ENCODE peak calls at places on chromosome 13, in six cellular contexts. One of them, this sample, is unnamed.
A peak's percentile ranks its signal among the peaks of the same experiment; 100 is the strongest.

GRCh38 chr13:113483504-113484287 is 6.8 kb downstream of the DCUN1D2 start:
- DNase-seq in right lobe of liver: no peak
- DNase-seq in hepatocyte: no peak
- DNase-seq in lower leg skin: no peak
- DNase-seq in cardiac fibroblast: no peak
- DNase-seq in PC-3: no peak
- DNase-seq in this sample: no peak

GRCh38 chr13:66933994-66934393 is 296.1 kb downstream of the PCDH9 start:
- DNase-seq in lower leg skin: no peak
- DNase-seq in hepatocyte: no peak
- DNase-seq in right lobe of liver: no peak
- DNase-seq in cardiac fibroblast: peak; percentile 93
- DNase-seq in PC-3: peak; percentile 89
- DNase-seq in this sample: no peak

GRCh38 chr13:96710166-96710866 is 284.0 kb downstream of the OXGR1 start:
- DNase-seq in right lobe of liver: no peak
- DNase-seq in PC-3: no peak
- DNase-seq in cardiac fibroblast: peak; percentile 9
- DNase-seq in lower leg skin: no peak
- DNase-seq in hepatocyte: no peak
- DNase-seq in this sample: no peak

GRCh38 chr13:33307820-33308219 is 22.3 kb upstream of the STARD13 start:
- DNase-seq in hepatocyte: no peak
- DNase-seq in cardiac fibroblast: no peak
- DNase-seq in right lobe of liver: no peak
- DNase-seq in lower leg skin: no peak
- DNase-seq in PC-3: no peak
- DNase-seq in this sample: no peak

GRCh38 chr13:41809962-41810361 is 150.9 kb downstream of the VWA8 start:
- DNase-seq in right lobe of liver: no peak
- DNase-seq in lower leg skin: no peak
- DNase-seq in hepatocyte: no peak
- DNase-seq in cardiac fibroblast: no peak
- DNase-seq in PC-3: no peak
- DNase-seq in this sample: no peak

GRCh38 chr13:99725644-99726043 is 224.4 kb downstream of the TM9SF2 start:
- DNase-seq in right lobe of liver: no peak
- DNase-seq in cardiac fibroblast: no peak
- DNase-seq in PC-3: no peak
- DNase-seq in hepatocyte: no peak
- DNase-seq in lower leg skin: no peak
- DNase-seq in this sample: no peak

GRCh38 chr13:29435125-29435911 is 160.2 kb downstream of the SLC7A1 start:
- DNase-seq in lower leg skin: no peak
- DNase-seq in hepatocyte: peak; percentile 63
- DNase-seq in PC-3: peak; percentile 16
- DNase-seq in right lobe of liver: no peak
- DNase-seq in cardiac fibroblast: peak; percentile 93
- DNase-seq in this sample: no peak

GRCh38 chr13:45367358-45367757 is 26.4 kb upstream of the TPT1 start:
- DNase-seq in PC-3: peak; percentile 93
- DNase-seq in hepatocyte: peak; percentile 80
- DNase-seq in lower leg skin: peak; percentile 91
- DNase-seq in cardiac fibroblast: peak; percentile 94
- DNase-seq in right lobe of liver: no peak
- DNase-seq in this sample: peak; percentile 65

GRCh38 chr13:59829690-59830089 is 334.0 kb downstream of the DIAPH3 start:
- DNase-seq in right lobe of liver: no peak
- DNase-seq in hepatocyte: no peak
- DNase-seq in PC-3: peak; percentile 40
- DNase-seq in cardiac fibroblast: no peak
- DNase-seq in lower leg skin: no peak
- DNase-seq in this sample: no peak

GRCh38 chr13:92407858-92408257 is 818.7 kb upstream of the GPC6 start:
- DNase-seq in hepatocyte: no peak
- DNase-seq in right lobe of liver: no peak
- DNase-seq in cardiac fibroblast: no peak
- DNase-seq in lower leg skin: no peak
- DNase-seq in PC-3: no peak
- DNase-seq in this sample: no peak

GRCh38 chr13:113935523-113935922 is 38.4 kb downstream of the C13orf46 start:
- DNase-seq in hepatocyte: no peak
- DNase-seq in right lobe of liver: peak; percentile 15
- DNase-seq in cardiac fibroblast: no peak
- DNase-seq in PC-3: no peak
- DNase-seq in lower leg skin: peak; percentile 66
- DNase-seq in this sample: no peak

GRCh38 chr13:20994441-20994821 is 67.0 kb downstream of the LATS2 start:
- DNase-seq in PC-3: no peak
- DNase-seq in lower leg skin: peak; percentile 58
- DNase-seq in cardiac fibroblast: no peak
- DNase-seq in hepatocyte: no peak
- DNase-seq in right lobe of liver: no peak
- DNase-seq in this sample: no peak

GRCh38 chr13:42001580-42001979 is 40.7 kb upstream of the VWA8 start:
- DNase-seq in cardiac fibroblast: peak; percentile 89
- DNase-seq in PC-3: peak; percentile 44
- DNase-seq in hepatocyte: peak; percentile 58
- DNase-seq in lower leg skin: no peak
- DNase-seq in right lobe of liver: no peak
- DNase-seq in this sample: no peak

GRCh38 chr13:77595166-77595810 is 59.8 kb downstream of the SCEL start:
- DNase-seq in hepatocyte: no peak
- DNase-seq in PC-3: peak; percentile 40
- DNase-seq in cardiac fibroblast: no peak
- DNase-seq in lower leg skin: no peak
- DNase-seq in right lobe of liver: no peak
- DNase-seq in this sample: no peak

GRCh38 chr13:50535050-50535449 is 308.4 kb downstream of the DLEU7 start:
- DNase-seq in right lobe of liver: no peak
- DNase-seq in PC-3: no peak
- DNase-seq in hepatocyte: no peak
- DNase-seq in cardiac fibroblast: no peak
- DNase-seq in lower leg skin: no peak
- DNase-seq in this sample: no peak

GRCh38 chr13:98938801-98939200 is 39.1 kb downstream of the DOCK9 start:
- DNase-seq in cardiac fibroblast: no peak
- DNase-seq in hepatocyte: no peak
- DNase-seq in right lobe of liver: no peak
- DNase-seq in lower leg skin: no peak
- DNase-seq in PC-3: no peak
- DNase-seq in this sample: no peak

GRCh38 chr13:49733181-49733951 is 42.1 kb upstream of the EBPL start:
- DNase-seq in PC-3: no peak
- DNase-seq in hepatocyte: peak; percentile 22
- DNase-seq in right lobe of liver: no peak
- DNase-seq in lower leg skin: no peak
- DNase-seq in cardiac fibroblast: peak; percentile 17
- DNase-seq in this sample: no peak

GRCh38 chr13:30791354-30791921 is 56.1 kb downstream of the ALOX5AP start:
- DNase-seq in hepatocyte: no peak
- DNase-seq in lower leg skin: no peak
- DNase-seq in PC-3: no peak
- DNase-seq in cardiac fibroblast: peak; percentile 11
- DNase-seq in right lobe of liver: no peak
- DNase-seq in this sample: no peak

GRCh38 chr13:23466144-23467002 is 32.9 kb upstream of the SACS start:
- DNase-seq in cardiac fibroblast: peak; percentile 88
- DNase-seq in lower leg skin: peak; percentile 89
- DNase-seq in right lobe of liver: peak; percentile 73
- DNase-seq in PC-3: peak; percentile 77
- DNase-seq in hepatocyte: peak; percentile 83
- DNase-seq in this sample: peak; percentile 87

GRCh38 chr13:27083183-27083582 is 88.4 kb downstream of the USP12 start:
- DNase-seq in cardiac fibroblast: no peak
- DNase-seq in right lobe of liver: no peak
- DNase-seq in PC-3: no peak
- DNase-seq in lower leg skin: no peak
- DNase-seq in hepatocyte: no peak
- DNase-seq in this sample: no peak

GRCh38 chr13:96499646-96500045 is 409.7 kb downstream of the HS6ST3 start:
- DNase-seq in right lobe of liver: no peak
- DNase-seq in PC-3: no peak
- DNase-seq in hepatocyte: peak; percentile 7
- DNase-seq in cardiac fibroblast: peak; percentile 7
- DNase-seq in lower leg skin: no peak
- DNase-seq in this sample: no peak

GRCh38 chr13:102868366-102868936 is 22.6 kb downstream of the ERCC5 start:
- DNase-seq in PC-3: no peak
- DNase-seq in right lobe of liver: no peak
- DNase-seq in hepatocyte: no peak
- DNase-seq in lower leg skin: no peak
- DNase-seq in cardiac fibroblast: peak; percentile 37
- DNase-seq in this sample: no peak

GRCh38 chr13:95756072-95756471 is 79.1 kb downstream of the DNAJC3 start:
- DNase-seq in PC-3: no peak
- DNase-seq in lower leg skin: no peak
- DNase-seq in right lobe of liver: no peak
- DNase-seq in hepatocyte: no peak
- DNase-seq in cardiac fibroblast: peak; percentile 24
- DNase-seq in this sample: no peak

GRCh38 chr13:65378484-65378883 is 1851.7 kb downstream of the PCDH9 start:
- DNase-seq in lower leg skin: no peak
- DNase-seq in hepatocyte: no peak
- DNase-seq in PC-3: no peak
- DNase-seq in right lobe of liver: no peak
- DNase-seq in cardiac fibroblast: no peak
- DNase-seq in this sample: no peak

GRCh38 chr13:50435011-50435410 is 408.5 kb downstream of the DLEU7 start:
- DNase-seq in PC-3: no peak
- DNase-seq in hepatocyte: no peak
- DNase-seq in lower leg skin: no peak
- DNase-seq in cardiac fibroblast: no peak
- DNase-seq in right lobe of liver: no peak
- DNase-seq in this sample: no peak

GRCh38 chr13:112940236-112940635 is 28.8 kb upstream of the MCF2L start:
- DNase-seq in cardiac fibroblast: no peak
- DNase-seq in lower leg skin: no peak
- DNase-seq in hepatocyte: no peak
- DNase-seq in PC-3: no peak
- DNase-seq in right lobe of liver: no peak
- DNase-seq in this sample: no peak

GRCh38 chr13:29676941-29677452 is 81.5 kb upstream of the SLC7A1 start:
- DNase-seq in cardiac fibroblast: peak; percentile 28
- DNase-seq in right lobe of liver: no peak
- DNase-seq in PC-3: no peak
- DNase-seq in hepatocyte: no peak
- DNase-seq in lower leg skin: no peak
- DNase-seq in this sample: no peak

DNA sequence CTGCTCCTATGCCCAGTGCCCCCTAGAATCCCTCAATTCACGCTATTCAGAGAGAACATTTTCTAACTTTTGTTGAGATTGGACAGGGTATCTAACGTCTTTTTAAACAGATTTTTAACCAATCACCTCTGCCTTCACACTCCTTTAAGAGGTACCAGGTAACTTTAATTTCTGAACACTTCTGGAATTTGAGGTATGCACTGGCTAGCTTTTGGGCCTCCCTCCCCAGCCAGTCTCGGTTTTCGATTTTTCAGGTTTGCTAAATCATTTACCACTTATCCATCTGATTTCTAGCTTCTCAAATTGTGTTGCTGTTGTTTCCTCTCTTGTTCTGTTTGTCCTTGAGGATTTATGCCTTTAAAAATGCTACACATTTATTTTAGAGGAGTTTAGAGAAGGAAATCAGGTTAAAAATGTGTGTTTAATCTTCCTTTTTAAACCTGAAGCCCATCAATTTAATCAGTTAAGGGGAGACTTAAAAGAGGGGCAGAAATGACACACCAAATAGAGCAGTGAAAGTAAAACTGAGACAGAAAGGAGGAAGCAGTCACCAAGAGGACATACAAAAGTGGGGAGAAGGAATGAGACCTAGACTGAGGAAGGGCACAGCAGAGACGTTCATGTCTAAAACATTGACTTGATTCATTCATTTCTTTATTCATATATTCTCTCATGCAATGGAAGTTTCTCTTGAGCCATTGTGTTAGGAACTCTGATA is 139.6 kb upstream of the HTR2A start:
- DNase-seq in hepatocyte: no peak
- DNase-seq in PC-3: no peak
- DNase-seq in right lobe of liver: no peak
- DNase-seq in cardiac fibroblast: no peak
- DNase-seq in lower leg skin: no peak
- DNase-seq in this sample: peak; percentile 30
- H3K4me3 ChIP-seq in hepatocyte: no peak overlapping the region
- H3K4me3 ChIP-seq in PC-3: no peak overlapping the region
- H3K4me3 ChIP-seq in right lobe of liver: no peak overlapping the region
- H3K4me3 ChIP-seq in cardiac fibroblast: no peak overlapping the region
- H3K4me3 ChIP-seq in lower leg skin: no peak overlapping the region
- H3K4me3 ChIP-seq in this sample: no peak overlapping the region

GRCh38 chr13:84096221-84096620 is 213.9 kb upstream of the SLITRK1 start:
- DNase-seq in cardiac fibroblast: peak; percentile 3
- DNase-seq in lower leg skin: no peak
- DNase-seq in right lobe of liver: no peak
- DNase-seq in PC-3: peak; percentile 4
- DNase-seq in hepatocyte: no peak
- DNase-seq in this sample: no peak
- TF ChIP-seq CTCF in cardiac fibroblast: no peak
- TF ChIP-seq CTCF in lower leg skin: no peak
- TF ChIP-seq CTCF in right lobe of liver: no peak
- TF ChIP-seq CTCF in PC-3: no peak
- TF ChIP-seq CTCF in hepatocyte: no peak
- TF ChIP-seq CTCF in this sample: no peak

DNA sequence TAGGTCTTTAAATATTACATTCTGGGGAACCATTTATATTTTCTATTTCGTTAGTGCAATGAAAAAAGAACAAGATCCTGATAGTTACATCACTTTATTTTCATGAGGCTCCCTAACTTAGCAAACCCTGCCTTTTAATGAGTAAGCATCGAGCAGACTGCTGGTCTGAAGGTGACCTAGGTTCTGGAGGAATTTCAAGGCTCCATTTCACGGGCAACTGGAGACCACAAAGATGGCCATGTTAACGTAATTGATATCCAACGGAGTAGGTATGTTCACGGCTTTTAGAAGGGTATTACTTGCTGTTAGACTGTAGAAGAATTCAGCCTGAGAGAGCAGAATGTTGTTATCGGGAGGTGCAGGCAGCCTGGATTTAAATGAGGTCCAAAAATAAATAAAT is 1597.6 kb downstream of the EFNB2 start:
- DNase-seq in PC-3: no peak
- DNase-seq in lower leg skin: no peak
- DNase-seq in right lobe of liver: no peak
- DNase-seq in hepatocyte: no peak
- DNase-seq in cardiac fibroblast: no peak
- DNase-seq in this sample: no peak
- H3K4me3 ChIP-seq in PC-3: no peak overlapping the region
- H3K4me3 ChIP-seq in lower leg skin: no peak overlapping the region
- H3K4me3 ChIP-seq in right lobe of liver: no peak overlapping the region
- H3K4me3 ChIP-seq in hepatocyte: no peak overlapping the region
- H3K4me3 ChIP-seq in cardiac fibroblast: no peak overlapping the region
- H3K4me3 ChIP-seq in this sample: no peak overlapping the region

DNA sequence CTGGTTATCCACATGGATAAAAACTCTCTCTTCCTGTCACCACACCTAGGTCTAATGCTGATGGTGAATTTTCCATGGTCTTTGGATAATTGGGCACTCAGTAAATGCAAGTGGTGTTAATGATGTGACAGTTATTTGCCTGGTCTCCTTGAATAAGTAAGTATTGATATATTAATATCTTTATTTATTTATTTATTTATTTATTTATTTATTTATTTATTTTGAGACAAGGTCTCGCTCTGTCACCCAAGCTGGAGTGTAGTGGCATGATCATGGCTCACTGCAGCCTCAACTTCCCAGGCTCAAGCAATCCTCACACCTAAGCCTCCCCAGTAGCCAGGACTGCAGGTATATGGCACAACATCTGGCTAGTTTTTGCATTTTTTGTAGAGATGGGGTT is 46.3 kb upstream of the ITM2B start:
- DNase-seq in PC-3: no peak
- DNase-seq in hepatocyte: no peak
- DNase-seq in right lobe of liver: no peak
- DNase-seq in lower leg skin: no peak
- DNase-seq in cardiac fibroblast: no peak
- DNase-seq in this sample: no peak
- TF ChIP-seq CTCF in PC-3: no peak
- TF ChIP-seq CTCF in hepatocyte: no peak
- TF ChIP-seq CTCF in right lobe of liver: no peak
- TF ChIP-seq CTCF in lower leg skin: no peak
- TF ChIP-seq CTCF in cardiac fibroblast: no peak
- TF ChIP-seq CTCF in this sample: no peak

This sample was measured in GM06990.